ENCODE peak calls at places on chromosomes 6 and 20, in nine cellular contexts. One of them, this sample, is unnamed.

GRCh38 chr6:136843210-136843609 is 20.8 kb downstream of the PEX7 start:
- DNase-seq in right cardiac atrium: no peak
- DNase-seq in A549: no peak
- DNase-seq in heart right ventricle: no peak
- DNase-seq in neuronal stem cell: no peak
- DNase-seq in HepG2: no peak
- DNase-seq in psoas muscle: no peak
- DNase-seq in uterus: no peak
- DNase-seq in pancreas: no peak
- DNase-seq in this sample: no peak

GRCh38 chr20:43667341-43668132 is 623 bp downstream of the MYBL2 start:
- DNase-seq in right cardiac atrium: no peak
- DNase-seq in A549: peak; percentile 40
- DNase-seq in heart right ventricle: no peak
- DNase-seq in neuronal stem cell: peak; percentile 23
- DNase-seq in HepG2: no peak
- DNase-seq in psoas muscle: no peak
- DNase-seq in uterus: no peak
- DNase-seq in pancreas: no peak
- DNase-seq in this sample: no peak

GRCh38 chr20:54585222-54585621 is 109.8 kb downstream of the DOK5 start:
- DNase-seq in right cardiac atrium: no peak
- DNase-seq in A549: no peak
- DNase-seq in heart right ventricle: no peak
- DNase-seq in neuronal stem cell: no peak
- DNase-seq in HepG2: no peak
- DNase-seq in psoas muscle: no peak
- DNase-seq in uterus: no peak
- DNase-seq in pancreas: no peak
- DNase-seq in this sample: no peak

GRCh38 chr6:105022416-105022815 is 65.5 kb downstream of the LIN28B start:
- DNase-seq in right cardiac atrium: no peak
- DNase-seq in A549: no peak
- DNase-seq in heart right ventricle: no peak
- DNase-seq in neuronal stem cell: no peak
- DNase-seq in HepG2: no peak
- DNase-seq in psoas muscle: no peak
- DNase-seq in uterus: no peak
- DNase-seq in pancreas: no peak
- DNase-seq in this sample: no peak

GRCh38 chr6:68635706-68636513 is 828 bp downstream of the ADGRB3 start:
- DNase-seq in right cardiac atrium: peak; percentile 30
- DNase-seq in A549: no peak
- DNase-seq in heart right ventricle: peak; percentile 14
- DNase-seq in neuronal stem cell: peak; percentile 23
- DNase-seq in HepG2: no peak
- DNase-seq in psoas muscle: no peak
- DNase-seq in uterus: peak; percentile 22
- DNase-seq in pancreas: no peak
- DNase-seq in this sample: no peak

GRCh38 chr20:39070484-39071231 is 108.5 kb downstream of the DHX35 start:
- DNase-seq in right cardiac atrium: no peak
- DNase-seq in A549: no peak
- DNase-seq in heart right ventricle: no peak
- DNase-seq in neuronal stem cell: no peak
- DNase-seq in HepG2: peak; percentile 71
- DNase-seq in psoas muscle: no peak
- DNase-seq in uterus: no peak
- DNase-seq in pancreas: no peak
- DNase-seq in this sample: no peak

GRCh38 chr6:127618729-127619128 is 41.8 kb downstream of the C6orf58 start:
- DNase-seq in right cardiac atrium: no peak
- DNase-seq in A549: no peak
- DNase-seq in heart right ventricle: no peak
- DNase-seq in neuronal stem cell: no peak
- DNase-seq in HepG2: no peak
- DNase-seq in psoas muscle: no peak
- DNase-seq in uterus: no peak
- DNase-seq in pancreas: no peak
- DNase-seq in this sample: no peak

GRCh38 chr6:144550392-144550791 is 265.3 kb downstream of the UTRN start:
- DNase-seq in right cardiac atrium: no peak
- DNase-seq in A549: no peak
- DNase-seq in heart right ventricle: no peak
- DNase-seq in neuronal stem cell: no peak
- DNase-seq in HepG2: no peak
- DNase-seq in psoas muscle: no peak
- DNase-seq in uterus: no peak
- DNase-seq in pancreas: no peak
- DNase-seq in this sample: no peak

GRCh38 chr6:36765943-36766648 is 68.5 kb downstream of the RAB44 start:
- DNase-seq in right cardiac atrium: peak; percentile 83
- DNase-seq in A549: peak; percentile 68
- DNase-seq in heart right ventricle: peak; percentile 80
- DNase-seq in neuronal stem cell: peak; percentile 83
- DNase-seq in HepG2: peak; percentile 76
- DNase-seq in psoas muscle: peak; percentile 81
- DNase-seq in uterus: peak; percentile 88
- DNase-seq in pancreas: peak; percentile 81
- DNase-seq in this sample: no peak

GRCh38 chr6:6812427-6812826 is 223.9 kb downstream of the LY86 start:
- DNase-seq in right cardiac atrium: no peak
- DNase-seq in A549: no peak
- DNase-seq in heart right ventricle: no peak
- DNase-seq in neuronal stem cell: no peak
- DNase-seq in HepG2: no peak
- DNase-seq in psoas muscle: no peak
- DNase-seq in uterus: no peak
- DNase-seq in pancreas: no peak
- DNase-seq in this sample: no peak

GRCh38 chr6:90605749-90606344 is 19.0 kb upstream of the MAP3K7 start:
- DNase-seq in right cardiac atrium: no peak
- DNase-seq in A549: no peak
- DNase-seq in heart right ventricle: no peak
- DNase-seq in neuronal stem cell: no peak
- DNase-seq in HepG2: no peak
- DNase-seq in psoas muscle: no peak
- DNase-seq in uterus: no peak
- DNase-seq in pancreas: no peak
- DNase-seq in this sample: no peak

GRCh38 chr6:112337209-112337638 is 9.9 kb upstream of the RFPL4B start:
- DNase-seq in right cardiac atrium: peak; percentile 64
- DNase-seq in A549: peak; percentile 62
- DNase-seq in heart right ventricle: peak; percentile 19
- DNase-seq in neuronal stem cell: peak; percentile 59
- DNase-seq in HepG2: peak; percentile 50
- DNase-seq in psoas muscle: peak; percentile 31
- DNase-seq in uterus: peak; percentile 60
- DNase-seq in pancreas: peak; percentile 28
- DNase-seq in this sample: no peak

GRCh38 chr6:45464685-45465084 is 87.0 kb upstream of the SUPT3H start:
- DNase-seq in right cardiac atrium: no peak
- DNase-seq in A549: no peak
- DNase-seq in heart right ventricle: no peak
- DNase-seq in neuronal stem cell: no peak
- DNase-seq in HepG2: no peak
- DNase-seq in psoas muscle: no peak
- DNase-seq in uterus: no peak
- DNase-seq in pancreas: no peak
- DNase-seq in this sample: no peak

GRCh38 chr6:45808917-45809316 is 206.7 kb downstream of the CLIC5 start:
- DNase-seq in right cardiac atrium: no peak
- DNase-seq in A549: no peak
- DNase-seq in heart right ventricle: no peak
- DNase-seq in neuronal stem cell: no peak
- DNase-seq in HepG2: no peak
- DNase-seq in psoas muscle: no peak
- DNase-seq in uterus: no peak
- DNase-seq in pancreas: no peak
- DNase-seq in this sample: no peak

GRCh38 chr20:44695295-44696230 is 19.6 kb upstream of the CCN5 start:
- DNase-seq in right cardiac atrium: no peak
- DNase-seq in A549: no peak
- DNase-seq in heart right ventricle: no peak
- DNase-seq in neuronal stem cell: no peak
- DNase-seq in HepG2: no peak
- DNase-seq in psoas muscle: no peak
- DNase-seq in uterus: no peak
- DNase-seq in pancreas: no peak
- DNase-seq in this sample: no peak

GRCh38 chr20:16714242-16714641 is 15.6 kb upstream of the SNRPB2 start:
- DNase-seq in right cardiac atrium: no peak
- DNase-seq in A549: no peak
- DNase-seq in heart right ventricle: no peak
- DNase-seq in neuronal stem cell: no peak
- DNase-seq in HepG2: no peak
- DNase-seq in psoas muscle: no peak
- DNase-seq in uterus: no peak
- DNase-seq in pancreas: no peak
- DNase-seq in this sample: no peak

GRCh38 chr20:1334370-1334731 is 5.4 kb upstream of the SDCBP2 start:
- DNase-seq in right cardiac atrium: no peak
- DNase-seq in A549: no peak
- DNase-seq in heart right ventricle: no peak
- DNase-seq in neuronal stem cell: no peak
- DNase-seq in HepG2: no peak
- DNase-seq in psoas muscle: no peak
- DNase-seq in uterus: no peak
- DNase-seq in pancreas: no peak
- DNase-seq in this sample: no peak

GRCh38 chr20:1337441-1337840 is 8.5 kb upstream of the SDCBP2 start:
- DNase-seq in right cardiac atrium: no peak
- DNase-seq in A549: no peak
- DNase-seq in heart right ventricle: no peak
- DNase-seq in neuronal stem cell: no peak
- DNase-seq in HepG2: no peak
- DNase-seq in psoas muscle: no peak
- DNase-seq in uterus: no peak
- DNase-seq in pancreas: no peak
- DNase-seq in this sample: no peak

GRCh38 chr20:1334761-1335160 is 5.8 kb upstream of the SDCBP2 start:
- DNase-seq in right cardiac atrium: no peak
- DNase-seq in A549: peak; percentile 49
- DNase-seq in heart right ventricle: no peak
- DNase-seq in neuronal stem cell: no peak
- DNase-seq in HepG2: peak; percentile 63
- DNase-seq in psoas muscle: no peak
- DNase-seq in uterus: no peak
- DNase-seq in pancreas: no peak
- DNase-seq in this sample: no peak

GRCh38 chr20:1336699-1337387 is 7.9 kb upstream of the SDCBP2 start:
- DNase-seq in right cardiac atrium: peak; percentile 87
- DNase-seq in A549: no peak
- DNase-seq in heart right ventricle: peak; percentile 86
- DNase-seq in neuronal stem cell: no peak
- DNase-seq in HepG2: no peak
- DNase-seq in psoas muscle: peak; percentile 77
- DNase-seq in uterus: peak; percentile 75
- DNase-seq in pancreas: no peak
- DNase-seq in this sample: no peak

GRCh38 chr20:1335961-1336698 is 7.2 kb upstream of the SDCBP2 start:
- DNase-seq in right cardiac atrium: no peak
- DNase-seq in A549: no peak
- DNase-seq in heart right ventricle: no peak
- DNase-seq in neuronal stem cell: no peak
- DNase-seq in HepG2: no peak
- DNase-seq in psoas muscle: no peak
- DNase-seq in uterus: no peak
- DNase-seq in pancreas: no peak
- DNase-seq in this sample: no peak
- H3K27ac ChIP-seq in right cardiac atrium: peak overlapping the region; percentile 66
- H3K27ac ChIP-seq in A549: no peak overlapping the region
- H3K27ac ChIP-seq in heart right ventricle: peak overlapping the region; percentile 82
- H3K27ac ChIP-seq in neuronal stem cell: no peak overlapping the region
- H3K27ac ChIP-seq in HepG2: no peak overlapping the region
- H3K27ac ChIP-seq in psoas muscle: peak overlapping the region; percentile 38
- H3K27ac ChIP-seq in uterus: peak overlapping the region; percentile 72
- H3K27ac ChIP-seq in pancreas: no peak overlapping the region
- H3K27ac ChIP-seq in this sample: no peak overlapping the region

DNA sequence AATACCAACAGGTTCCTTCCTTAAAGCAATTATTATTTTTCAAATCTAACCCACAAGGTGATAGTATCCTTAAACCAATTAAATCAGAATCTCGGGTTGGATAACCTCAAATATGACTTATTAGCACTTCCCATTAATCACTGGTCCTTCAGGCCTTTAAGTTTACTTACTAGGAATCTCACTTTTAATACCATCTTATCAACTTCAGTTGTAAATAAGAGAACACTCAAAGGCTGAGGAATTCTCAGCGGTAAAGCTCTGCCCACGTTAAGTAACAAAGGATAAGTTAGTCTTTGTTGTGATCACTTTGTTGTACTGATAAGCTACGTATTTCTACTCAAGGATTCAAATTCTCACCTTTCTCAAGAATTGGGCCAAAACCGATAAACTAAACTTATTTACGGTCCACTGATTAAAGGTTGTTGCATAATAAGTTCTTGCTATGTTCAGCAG is 82.0 kb downstream of the OR2B2 start:
- DNase-seq in right cardiac atrium: no peak
- DNase-seq in A549: no peak
- DNase-seq in heart right ventricle: no peak
- DNase-seq in neuronal stem cell: no peak
- DNase-seq in HepG2: no peak
- DNase-seq in psoas muscle: no peak
- DNase-seq in uterus: no peak
- DNase-seq in pancreas: no peak
- DNase-seq in this sample: no peak
- H3K27ac ChIP-seq in right cardiac atrium: no peak overlapping the region
- H3K27ac ChIP-seq in A549: peak overlapping the region; percentile 71
- H3K27ac ChIP-seq in heart right ventricle: no peak overlapping the region
- H3K27ac ChIP-seq in neuronal stem cell: peak overlapping the region; percentile 81
- H3K27ac ChIP-seq in HepG2: peak overlapping the region; percentile 83
- H3K27ac ChIP-seq in psoas muscle: no peak overlapping the region
- H3K27ac ChIP-seq in uterus: no peak overlapping the region
- H3K27ac ChIP-seq in pancreas: no peak overlapping the region
- H3K27ac ChIP-seq in this sample: peak overlapping the region; percentile 74

DNA sequence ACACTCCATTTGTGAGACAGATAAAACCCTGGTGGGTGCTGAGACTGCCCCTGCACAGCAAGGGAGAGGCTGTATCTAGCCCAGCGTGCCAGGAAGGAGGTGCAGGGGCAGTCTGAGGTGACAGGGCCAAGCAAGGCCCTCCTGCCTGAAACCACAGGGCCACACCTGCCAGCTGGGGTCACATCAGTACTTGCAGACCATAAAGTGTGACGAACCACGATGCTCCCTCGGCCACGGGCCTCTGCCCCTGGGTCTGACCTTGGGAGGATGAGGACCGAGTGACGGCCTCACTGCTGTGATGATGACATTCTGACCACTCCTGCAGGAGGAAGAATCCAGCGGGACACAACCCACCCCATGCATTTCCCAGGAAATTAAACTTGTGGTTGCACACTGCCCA is 75.1 kb downstream of the NINL start:
- DNase-seq in right cardiac atrium: no peak
- DNase-seq in A549: no peak
- DNase-seq in heart right ventricle: no peak
- DNase-seq in neuronal stem cell: no peak
- DNase-seq in HepG2: no peak
- DNase-seq in psoas muscle: no peak
- DNase-seq in uterus: no peak
- DNase-seq in pancreas: no peak
- DNase-seq in this sample: no peak
- H3K27ac ChIP-seq in right cardiac atrium: no peak overlapping the region
- H3K27ac ChIP-seq in A549: no peak overlapping the region
- H3K27ac ChIP-seq in heart right ventricle: no peak overlapping the region
- H3K27ac ChIP-seq in neuronal stem cell: no peak overlapping the region
- H3K27ac ChIP-seq in HepG2: no peak overlapping the region
- H3K27ac ChIP-seq in psoas muscle: no peak overlapping the region
- H3K27ac ChIP-seq in uterus: no peak overlapping the region
- H3K27ac ChIP-seq in pancreas: no peak overlapping the region
- H3K27ac ChIP-seq in this sample: no peak overlapping the region

GRCh38 chr20:3846378-3846739 is 275 bp upstream of the MAVS start:
- DNase-seq in right cardiac atrium: peak; percentile 39
- DNase-seq in A549: no peak
- DNase-seq in heart right ventricle: no peak
- DNase-seq in neuronal stem cell: no peak
- DNase-seq in HepG2: no peak
- DNase-seq in psoas muscle: no peak
- DNase-seq in uterus: peak; percentile 90
- DNase-seq in pancreas: no peak
- DNase-seq in this sample: no peak
- H3K27ac ChIP-seq in right cardiac atrium: peak overlapping the region; percentile 77
- H3K27ac ChIP-seq in A549: peak overlapping the region; percentile 86
- H3K27ac ChIP-seq in heart right ventricle: peak overlapping the region; percentile 98
- H3K27ac ChIP-seq in neuronal stem cell: no peak overlapping the region
- H3K27ac ChIP-seq in HepG2: peak overlapping the region; percentile 91
- H3K27ac ChIP-seq in psoas muscle: peak overlapping the region; percentile 90
- H3K27ac ChIP-seq in uterus: peak overlapping the region; percentile 76
- H3K27ac ChIP-seq in pancreas: peak overlapping the region; percentile 88
- H3K27ac ChIP-seq in this sample: peak overlapping the region; percentile 90